ENCODE peak calls at places on chromosome 10, in four cellular contexts. N is effector memory CD4-positive, alpha-beta T cell; B is colonic mucosa; I is posterior cingulate gyrus. A is an unnamed sample.

GRCh38 chr10:3357729-3358128 is 185.1 kb upstream of the PITRM1 start:
- DNase-seq in N (no peak), B (no peak), I (no peak), A (no peak)

GRCh38 chr10:59006511-59007306 is 169.7 kb upstream of the PHYHIPL start:
- DNase-seq in N (no peak), B (no peak), I (no peak), A (no peak)

GRCh38 chr10:44390585-44391072 is 5.7 kb upstream of the CXCL12 start:
- DNase-seq in N (no peak), B (no peak), I (no peak), A (no peak)

GRCh38 chr10:133235265-133235664 is 2.4 kb upstream of the VENTX start:
- DNase-seq in N (no peak), B (no peak), I (no peak), A (no peak)

GRCh38 chr10:76302491-76302890 is 871.1 kb downstream of the LRMDA start:
- DNase-seq in N (no peak), B (no peak), I (no peak), A (no peak)

GRCh38 chr10:110217609-110218008 is 10.2 kb downstream of the MXI1 start:
- DNase-seq in N (no peak), B (no peak), I (no peak), A (no peak)

GRCh38 chr10:86655596-86655995 is 1.2 kb downstream of the OPN4 start:
- DNase-seq in N (no peak), B (no peak), I (no peak), A (no peak)

GRCh38 chr10:90787906-90788491 is 69.8 kb downstream of the HTR7 start:
- DNase-seq in N (no peak), B (peak), I (no peak), A (no peak)

GRCh38 chr10:21757601-21757901 is 223.5 kb downstream of the MLLT10 start:
- DNase-seq in N (no peak), B (no peak), I (no peak), A (no peak)

GRCh38 chr10:22429146-22429545 is 83.8 kb downstream of the SPAG6 start:
- DNase-seq in N (no peak), B (no peak), I (no peak), A (no peak)

GRCh38 chr10:95552680-95553342 is 8.4 kb downstream of the SORBS1 start:
- DNase-seq in N (no peak), B (peak), I (no peak), A (no peak)

GRCh38 chr10:55464083-55464482 is 663.1 kb upstream of the PCDH15 start:
- DNase-seq in N (no peak), B (no peak), I (no peak), A (no peak)

GRCh38 chr10:13555884-13556529 is 27.2 kb upstream of the BEND7 start:
- DNase-seq in N (no peak), B (no peak), I (no peak), A (no peak)

GRCh38 chr10:21031232-21031790 is 134.2 kb upstream of the NEBL start:
- DNase-seq in N (no peak), B (no peak), I (no peak), A (no peak)

GRCh38 chr10:71213127-71213616 is 802 bp downstream of the UNC5B start:
- DNase-seq in N (no peak), B (peak), I (no peak), A (peak)

GRCh38 chr10:124152139-124152780 is 58.9 kb upstream of the CHST15 start:
- DNase-seq in N (no peak), B (peak), I (no peak), A (peak)

GRCh38 chr10:126433351-126433750 is 45.1 kb upstream of the ADAM12 start:
- DNase-seq in N (no peak), B (no peak), I (no peak), A (no peak)

GRCh38 chr10:101301111-101301731 is 52.7 kb upstream of the BTRC start:
- DNase-seq in N (no peak), B (peak), I (no peak), A (peak)

GRCh38 chr10:59181668-59182067 is 5.2 kb downstream of the PHYHIPL start:
- DNase-seq in N (no peak), B (no peak), I (no peak), A (peak)

GRCh38 chr10:33265621-33266020 is 68.8 kb downstream of the NRP1 start:
- DNase-seq in N (no peak), B (peak), I (no peak), A (no peak)

GRCh38 chr10:35451103-35452016 is 115.1 kb downstream of the CCNY start:
- DNase-seq in N (no peak), B (no peak), I (no peak), A (no peak)

A was measured in prostate gland.